ENCODE peak calls at places on chromosomes 4 and X, in seven cellular contexts. One of them, this sample, is unnamed.

GRCh38 chr4:86451560-86452322 is 91.9 kb upstream of the MAPK10 start:
- DNase-seq in H9: no peak
- DNase-seq in CD8-positive, alpha-beta T cell: no peak
- DNase-seq in hepatocyte: no peak
- DNase-seq in dorsolateral prefrontal cortex: no peak
- DNase-seq in brain microvascular endothelial cell: no peak
- DNase-seq in PC-3: peak
- DNase-seq in this sample: no peak

GRCh38 chrX:7709845-7710244 is 133.1 kb upstream of the VCX start:
- DNase-seq in H9: no peak
- DNase-seq in CD8-positive, alpha-beta T cell: no peak
- DNase-seq in dorsolateral prefrontal cortex: no peak
- DNase-seq in PC-3: no peak
- DNase-seq in brain microvascular endothelial cell: no peak
- DNase-seq in hepatocyte: no peak
- DNase-seq in this sample: no peak

GRCh38 chr4:61149278-61149677 is 50.8 kb upstream of the ADGRL3 start:
- DNase-seq in H9: no peak
- DNase-seq in hepatocyte: peak
- DNase-seq in brain microvascular endothelial cell: peak
- DNase-seq in CD8-positive, alpha-beta T cell: no peak
- DNase-seq in PC-3: peak
- DNase-seq in dorsolateral prefrontal cortex: no peak
- DNase-seq in this sample: no peak

GRCh38 chr4:31272662-31273061 is 552.5 kb downstream of the PCDH7 start:
- DNase-seq in dorsolateral prefrontal cortex: no peak
- DNase-seq in hepatocyte: no peak
- DNase-seq in PC-3: no peak
- DNase-seq in CD8-positive, alpha-beta T cell: no peak
- DNase-seq in brain microvascular endothelial cell: no peak
- DNase-seq in H9: no peak
- DNase-seq in this sample: no peak

GRCh38 chr4:123892997-123893745 is 496.6 kb downstream of the SPRY1 start:
- DNase-seq in brain microvascular endothelial cell: no peak
- DNase-seq in H9: no peak
- DNase-seq in dorsolateral prefrontal cortex: no peak
- DNase-seq in PC-3: no peak
- DNase-seq in hepatocyte: no peak
- DNase-seq in CD8-positive, alpha-beta T cell: no peak
- DNase-seq in this sample: no peak

GRCh38 chrX:2397648-2398340 is 103.0 kb downstream of the DHRSX start:
- DNase-seq in hepatocyte: no peak
- DNase-seq in dorsolateral prefrontal cortex: no peak
- DNase-seq in PC-3: peak
- DNase-seq in CD8-positive, alpha-beta T cell: no peak
- DNase-seq in brain microvascular endothelial cell: peak
- DNase-seq in H9: no peak
- DNase-seq in this sample: no peak

GRCh38 chr4:56976878-56977320 is 507 bp downstream of the NOA1 start:
- DNase-seq in PC-3: peak
- DNase-seq in CD8-positive, alpha-beta T cell: no peak
- DNase-seq in brain microvascular endothelial cell: no peak
- DNase-seq in hepatocyte: peak
- DNase-seq in H9: peak
- DNase-seq in dorsolateral prefrontal cortex: peak
- DNase-seq in this sample: peak

GRCh38 chrX:41563881-41564280 is 116.7 kb downstream of the NYX start:
- DNase-seq in CD8-positive, alpha-beta T cell: no peak
- DNase-seq in hepatocyte: no peak
- DNase-seq in dorsolateral prefrontal cortex: no peak
- DNase-seq in brain microvascular endothelial cell: no peak
- DNase-seq in PC-3: no peak
- DNase-seq in H9: no peak
- DNase-seq in this sample: no peak

GRCh38 chr4:94332983-94333590 is 9.5 kb downstream of the HPGDS start:
- DNase-seq in H9: no peak
- DNase-seq in brain microvascular endothelial cell: peak
- DNase-seq in dorsolateral prefrontal cortex: no peak
- DNase-seq in CD8-positive, alpha-beta T cell: no peak
- DNase-seq in PC-3: peak
- DNase-seq in hepatocyte: peak
- DNase-seq in this sample: no peak

GRCh38 chr4:102344520-102344954 is 745 bp downstream of the SLC39A8 start:
- DNase-seq in brain microvascular endothelial cell: peak
- DNase-seq in hepatocyte: peak
- DNase-seq in H9: peak
- DNase-seq in PC-3: peak
- DNase-seq in CD8-positive, alpha-beta T cell: peak
- DNase-seq in dorsolateral prefrontal cortex: no peak
- DNase-seq in this sample: peak

GRCh38 chrX:32269877-32270276 is 941.5 kb downstream of the DMD start:
- DNase-seq in hepatocyte: no peak
- DNase-seq in CD8-positive, alpha-beta T cell: no peak
- DNase-seq in PC-3: no peak
- DNase-seq in brain microvascular endothelial cell: no peak
- DNase-seq in H9: no peak
- DNase-seq in dorsolateral prefrontal cortex: no peak
- DNase-seq in this sample: no peak

GRCh38 chr4:55554453-55555030 is 7.8 kb upstream of the CLOCK start:
- DNase-seq in brain microvascular endothelial cell: no peak
- DNase-seq in CD8-positive, alpha-beta T cell: no peak
- DNase-seq in hepatocyte: peak
- DNase-seq in H9: no peak
- DNase-seq in PC-3: peak
- DNase-seq in dorsolateral prefrontal cortex: no peak
- DNase-seq in this sample: no peak

GRCh38 chrX:125651426-125651825 is 331.8 kb downstream of the TEX13C start:
- DNase-seq in brain microvascular endothelial cell: peak
- DNase-seq in H9: no peak
- DNase-seq in dorsolateral prefrontal cortex: no peak
- DNase-seq in CD8-positive, alpha-beta T cell: no peak
- DNase-seq in PC-3: no peak
- DNase-seq in hepatocyte: no peak
- DNase-seq in this sample: no peak

GRCh38 chr4:153114771-153115321 is 89.4 kb upstream of the TRIM2 start:
- DNase-seq in dorsolateral prefrontal cortex: no peak
- DNase-seq in hepatocyte: peak
- DNase-seq in H9: no peak
- DNase-seq in PC-3: peak
- DNase-seq in CD8-positive, alpha-beta T cell: peak
- DNase-seq in brain microvascular endothelial cell: peak
- DNase-seq in this sample: no peak

GRCh38 chr4:100059467-100059866 is 109.4 kb upstream of the H2AZ1 start:
- DNase-seq in PC-3: no peak
- DNase-seq in hepatocyte: no peak
- DNase-seq in dorsolateral prefrontal cortex: no peak
- DNase-seq in brain microvascular endothelial cell: no peak
- DNase-seq in CD8-positive, alpha-beta T cell: no peak
- DNase-seq in H9: no peak
- DNase-seq in this sample: no peak

GRCh38 chr4:10721616-10722015 is 37.0 kb upstream of the CLNK start:
- DNase-seq in CD8-positive, alpha-beta T cell: no peak
- DNase-seq in brain microvascular endothelial cell: no peak
- DNase-seq in H9: no peak
- DNase-seq in PC-3: no peak
- DNase-seq in dorsolateral prefrontal cortex: no peak
- DNase-seq in hepatocyte: no peak
- DNase-seq in this sample: no peak

GRCh38 chr4:140790765-140791164 is 34.6 kb upstream of the TBC1D9 start:
- DNase-seq in brain microvascular endothelial cell: no peak
- DNase-seq in hepatocyte: no peak
- DNase-seq in CD8-positive, alpha-beta T cell: no peak
- DNase-seq in PC-3: peak
- DNase-seq in dorsolateral prefrontal cortex: no peak
- DNase-seq in H9: no peak
- DNase-seq in this sample: no peak

GRCh38 chr4:169716677-169717076 is 41.1 kb downstream of the HPF1 start:
- DNase-seq in hepatocyte: no peak
- DNase-seq in dorsolateral prefrontal cortex: no peak
- DNase-seq in PC-3: peak
- DNase-seq in H9: no peak
- DNase-seq in brain microvascular endothelial cell: peak
- DNase-seq in CD8-positive, alpha-beta T cell: no peak
- DNase-seq in this sample: no peak

GRCh38 chr4:6362896-6363295 is 93.2 kb downstream of the WFS1 start:
- DNase-seq in PC-3: peak
- DNase-seq in hepatocyte: peak
- DNase-seq in brain microvascular endothelial cell: peak
- DNase-seq in CD8-positive, alpha-beta T cell: no peak
- DNase-seq in H9: peak
- DNase-seq in dorsolateral prefrontal cortex: no peak
- DNase-seq in this sample: peak

GRCh38 chr4:70943115-70943514 is 40.9 kb downstream of the MOB1B start:
- DNase-seq in hepatocyte: no peak
- DNase-seq in H9: no peak
- DNase-seq in CD8-positive, alpha-beta T cell: no peak
- DNase-seq in PC-3: no peak
- DNase-seq in dorsolateral prefrontal cortex: no peak
- DNase-seq in brain microvascular endothelial cell: no peak
- DNase-seq in this sample: no peak

GRCh38 chrX:120791013-120791643 is 84.5 kb downstream of the CT47B1 start:
- DNase-seq in brain microvascular endothelial cell: peak
- DNase-seq in hepatocyte: peak
- DNase-seq in CD8-positive, alpha-beta T cell: no peak
- DNase-seq in PC-3: peak
- DNase-seq in H9: no peak
- DNase-seq in dorsolateral prefrontal cortex: peak
- DNase-seq in this sample: no peak

GRCh38 chr4:119841361-119841760 is 212.8 kb upstream of the PDE5A start:
- DNase-seq in brain microvascular endothelial cell: peak
- DNase-seq in CD8-positive, alpha-beta T cell: no peak
- DNase-seq in hepatocyte: peak
- DNase-seq in H9: no peak
- DNase-seq in PC-3: peak
- DNase-seq in dorsolateral prefrontal cortex: no peak
- DNase-seq in this sample: no peak

GRCh38 chr4:140056015-140056414 is 98.0 kb downstream of the MAML3 start:
- DNase-seq in PC-3: no peak
- DNase-seq in brain microvascular endothelial cell: no peak
- DNase-seq in CD8-positive, alpha-beta T cell: no peak
- DNase-seq in hepatocyte: no peak
- DNase-seq in H9: no peak
- DNase-seq in dorsolateral prefrontal cortex: no peak
- DNase-seq in this sample: no peak

GRCh38 chr4:48432017-48432416 is 51.1 kb upstream of the SLC10A4 start:
- DNase-seq in hepatocyte: no peak
- DNase-seq in PC-3: no peak
- DNase-seq in H9: no peak
- DNase-seq in brain microvascular endothelial cell: no peak
- DNase-seq in CD8-positive, alpha-beta T cell: no peak
- DNase-seq in dorsolateral prefrontal cortex: no peak
- DNase-seq in this sample: no peak

GRCh38 chr4:148814030-148814429 is 371.8 kb upstream of the NR3C2 start:
- DNase-seq in brain microvascular endothelial cell: no peak
- DNase-seq in PC-3: no peak
- DNase-seq in dorsolateral prefrontal cortex: no peak
- DNase-seq in CD8-positive, alpha-beta T cell: no peak
- DNase-seq in hepatocyte: peak
- DNase-seq in H9: no peak
- DNase-seq in this sample: no peak

GRCh38 chr4:15215118-15215517 is 212.7 kb upstream of the C1QTNF7 start:
- DNase-seq in dorsolateral prefrontal cortex: no peak
- DNase-seq in CD8-positive, alpha-beta T cell: no peak
- DNase-seq in hepatocyte: no peak
- DNase-seq in brain microvascular endothelial cell: no peak
- DNase-seq in H9: no peak
- DNase-seq in PC-3: no peak
- DNase-seq in this sample: no peak
- TF ChIP-seq CTCF in dorsolateral prefrontal cortex: no peak
- TF ChIP-seq CTCF in CD8-positive, alpha-beta T cell: no peak
- TF ChIP-seq CTCF in hepatocyte: no peak
- TF ChIP-seq CTCF in brain microvascular endothelial cell: no peak
- TF ChIP-seq CTCF in H9: no peak
- TF ChIP-seq CTCF in PC-3: no peak
- TF ChIP-seq CTCF in this sample: no peak

DNA sequence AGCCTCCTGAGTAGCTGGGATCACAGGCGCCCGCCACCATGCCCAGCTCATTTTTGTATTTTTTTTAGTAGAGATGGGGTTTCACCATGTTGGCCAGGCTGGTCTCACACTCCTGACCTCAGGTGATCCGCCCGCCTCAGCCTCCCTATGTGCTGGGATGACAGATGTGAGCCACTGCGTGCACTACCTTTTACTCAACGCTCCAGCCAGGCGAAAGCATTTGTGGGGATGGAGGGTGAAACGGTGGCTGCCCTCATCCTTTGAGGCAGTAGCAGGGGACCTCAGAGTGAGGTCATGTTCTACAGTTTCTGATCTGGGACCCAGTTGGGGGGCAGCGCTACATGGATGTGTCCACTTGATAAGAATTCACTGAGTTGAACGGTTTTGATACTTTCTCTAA is 65.8 kb upstream of the GPR78 start:
- DNase-seq in hepatocyte: no peak
- DNase-seq in dorsolateral prefrontal cortex: no peak
- DNase-seq in brain microvascular endothelial cell: no peak
- DNase-seq in CD8-positive, alpha-beta T cell: no peak
- DNase-seq in H9: no peak
- DNase-seq in PC-3: no peak
- DNase-seq in this sample: no peak
- TF ChIP-seq CTCF in hepatocyte: no peak
- TF ChIP-seq CTCF in dorsolateral prefrontal cortex: no peak
- TF ChIP-seq CTCF in brain microvascular endothelial cell: no peak
- TF ChIP-seq CTCF in CD8-positive, alpha-beta T cell: no peak
- TF ChIP-seq CTCF in H9: no peak
- TF ChIP-seq CTCF in PC-3: no peak
- TF ChIP-seq CTCF in this sample: no peak

DNA sequence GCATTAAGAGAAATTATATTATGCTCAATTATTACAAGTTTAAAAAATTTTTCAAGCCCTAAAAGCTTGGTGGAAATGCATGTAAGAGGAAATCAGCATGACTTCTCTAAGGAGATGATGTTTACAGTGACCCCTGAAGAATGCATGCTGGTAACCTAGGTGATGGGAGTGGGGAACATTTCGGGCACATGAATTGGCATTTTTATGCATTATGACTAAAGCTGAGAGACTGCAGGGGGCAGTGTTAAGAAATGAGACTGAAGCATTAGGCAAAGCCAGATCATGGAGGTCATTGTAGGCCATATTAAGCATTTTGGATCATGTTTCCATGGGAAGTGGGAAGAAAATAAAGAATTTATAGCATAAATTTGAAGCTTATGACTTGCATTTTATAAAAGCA is 421.3 kb downstream of the FAT4 start:
- DNase-seq in dorsolateral prefrontal cortex: no peak
- DNase-seq in hepatocyte: no peak
- DNase-seq in brain microvascular endothelial cell: peak
- DNase-seq in PC-3: peak
- DNase-seq in H9: no peak
- DNase-seq in CD8-positive, alpha-beta T cell: no peak
- DNase-seq in this sample: no peak
- TF ChIP-seq CTCF in dorsolateral prefrontal cortex: no peak
- TF ChIP-seq CTCF in hepatocyte: peak
- TF ChIP-seq CTCF in brain microvascular endothelial cell: peak
- TF ChIP-seq CTCF in PC-3: peak
- TF ChIP-seq CTCF in H9: peak
- TF ChIP-seq CTCF in CD8-positive, alpha-beta T cell: no peak
- TF ChIP-seq CTCF in this sample: no peak

GRCh38 chrX:50889582-50889981 is 21.0 kb upstream of the BMP15 start:
- DNase-seq in dorsolateral prefrontal cortex: no peak
- DNase-seq in H9: peak
- DNase-seq in CD8-positive, alpha-beta T cell: no peak
- DNase-seq in brain microvascular endothelial cell: no peak
- DNase-seq in hepatocyte: no peak
- DNase-seq in PC-3: no peak
- DNase-seq in this sample: no peak

GRCh38 chrX:50888884-50889283 is 21.7 kb upstream of the BMP15 start:
- DNase-seq in H9: no peak
- DNase-seq in PC-3: no peak
- DNase-seq in dorsolateral prefrontal cortex: no peak
- DNase-seq in brain microvascular endothelial cell: no peak
- DNase-seq in hepatocyte: no peak
- DNase-seq in CD8-positive, alpha-beta T cell: no peak
- DNase-seq in this sample: no peak

GRCh38 chrX:50893466-50893865 is 17.1 kb upstream of the BMP15 start:
- DNase-seq in dorsolateral prefrontal cortex: no peak
- DNase-seq in brain microvascular endothelial cell: no peak
- DNase-seq in CD8-positive, alpha-beta T cell: no peak
- DNase-seq in H9: no peak
- DNase-seq in PC-3: no peak
- DNase-seq in hepatocyte: no peak
- DNase-seq in this sample: no peak
- TF ChIP-seq CTCF in dorsolateral prefrontal cortex: no peak
- TF ChIP-seq CTCF in brain microvascular endothelial cell: no peak
- TF ChIP-seq CTCF in CD8-positive, alpha-beta T cell: no peak
- TF ChIP-seq CTCF in H9: no peak
- TF ChIP-seq CTCF in PC-3: no peak
- TF ChIP-seq CTCF in hepatocyte: no peak
- TF ChIP-seq CTCF in this sample: no peak